ENCODE peak calls at places on chromosomes 5 and 9, in five cellular contexts. S is adrenal gland, D is T-helper 2 cell, K is HT1080, R is sciatic nerve. F is an unnamed sample.

GRCh38 chr9:136614967-136615623 is 47.6 kb upstream of the EGFL7 start:
- DNase-seq in S (no peak), D (no peak), K (peak), R (no peak), F (no peak)

GRCh38 chr9:90726215-90726614 is 75.4 kb upstream of the SYK start:
- DNase-seq in S (no peak), D (no peak), K (no peak), R (no peak), F (no peak)

GRCh38 chr5:33649801-33650482 is 209.2 kb downstream of the TARS1 start:
- DNase-seq in S (no peak), D (no peak), K (peak), R (no peak), F (no peak)

GRCh38 chr5:87125796-87126195 is 141.9 kb upstream of the RASA1 start:
- DNase-seq in S (no peak), D (no peak), K (no peak), R (no peak), F (no peak)

GRCh38 chr9:133125706-133126696 is 5.0 kb upstream of the RALGDS start:
- DNase-seq in S (no peak), D (peak), K (no peak), R (no peak), F (no peak)

GRCh38 chr9:90846770-90847419 is 45.3 kb downstream of the SYK start:
- DNase-seq in S (no peak), D (no peak), K (no peak), R (no peak), F (peak)

GRCh38 chr5:154197801-154198461 is 7.4 kb downstream of the GALNT10 start:
- DNase-seq in S (no peak), D (peak), K (peak), R (no peak), F (no peak)

GRCh38 chr5:66897355-66897754 is 299.2 kb downstream of the CD180 start:
- DNase-seq in S (no peak), D (no peak), K (no peak), R (no peak), F (no peak)

GRCh38 chr5:112647428-112647827 is 90.3 kb upstream of the APC start:
- DNase-seq in S (no peak), D (no peak), K (no peak), R (no peak), F (no peak)

GRCh38 chr5:124537136-124537919 is 209.1 kb downstream of the ZNF608 start:
- DNase-seq in S (no peak), D (no peak), K (no peak), R (no peak), F (no peak)

GRCh38 chr5:81778642-81779041 is 27.7 kb upstream of the SSBP2 start:
- DNase-seq in S (peak), D (no peak), K (no peak), R (no peak), F (no peak)

GRCh38 chr5:64977779-64978178 is 209.0 kb downstream of the CWC27 start:
- DNase-seq in S (no peak), D (no peak), K (peak), R (no peak), F (no peak)

GRCh38 chr5:168669156-168669555 is 90.0 kb upstream of the PANK3 start:
- DNase-seq in S (no peak), D (no peak), K (no peak), R (no peak), F (no peak)

GRCh38 chr9:125418404-125418803 is 156.8 kb downstream of the GAPVD1 start:
- DNase-seq in S (no peak), D (no peak), K (no peak), R (no peak), F (no peak)

GRCh38 chr5:10283927-10284635 is 23.6 kb downstream of the CMBL start:
- DNase-seq in S (peak), D (peak), K (peak), R (peak), F (peak)

GRCh38 chr9:124210697-124211096 is 47.1 kb upstream of the NEK6 start:
- DNase-seq in S (no peak), D (no peak), K (no peak), R (no peak), F (no peak)

GRCh38 chr9:90916147-90916734 is 114.6 kb downstream of the SYK start:
- DNase-seq in S (no peak), D (no peak), K (no peak), R (no peak), F (no peak)

GRCh38 chr5:133274597-133274935 is 222.8 kb downstream of the HSPA4 start:
- DNase-seq in S (no peak), D (no peak), K (no peak), R (no peak), F (no peak)

GRCh38 chr5:112933651-112934365 is 11.8 kb upstream of the REEP5 start:
- DNase-seq in S (no peak), D (no peak), K (no peak), R (no peak), F (no peak)

GRCh38 chr9:22119537-22120167 is 110.5 kb upstream of the CDKN2B start:
- DNase-seq in S (no peak), D (peak), K (no peak), R (no peak), F (no peak)

GRCh38 chr9:120299785-120300184 is 280.2 kb downstream of the CDK5RAP2 start:
- DNase-seq in S (no peak), D (no peak), K (peak), R (no peak), F (no peak)

F was measured in mesenteric fat pad.